ENCODE peak calls at places on chromosome 16, in eight cellular contexts. One of them, this sample, is unnamed.

GRCh38 chr16:24983521-24983920 is 31.6 kb downstream of the ARHGAP17 start:
- DNase-seq in activated CD8-positive, alpha-beta T cell treated with anti-CD3 and anti-CD28 coated beads for 36 hours: no peak
- DNase-seq in RWPE1: no peak
- DNase-seq in GM13977: no peak
- DNase-seq in AG04450: no peak
- DNase-seq in neural crest cell: no peak
- DNase-seq in cardiac fibroblast: no peak
- DNase-seq in A549: no peak
- DNase-seq in this sample: no peak

GRCh38 chr16:27853101-27853500 is 210.4 kb downstream of the GSG1L start:
- DNase-seq in neural crest cell: no peak
- DNase-seq in cardiac fibroblast: no peak
- DNase-seq in RWPE1: no peak
- DNase-seq in AG04450: no peak
- DNase-seq in activated CD8-positive, alpha-beta T cell treated with anti-CD3 and anti-CD28 coated beads for 36 hours: no peak
- DNase-seq in A549: no peak
- DNase-seq in GM13977: no peak
- DNase-seq in this sample: no peak

GRCh38 chr16:49362230-49362629 is 11.4 kb upstream of the C16orf78 start:
- DNase-seq in RWPE1: no peak
- DNase-seq in A549: no peak
- DNase-seq in AG04450: no peak
- DNase-seq in cardiac fibroblast: no peak
- DNase-seq in activated CD8-positive, alpha-beta T cell treated with anti-CD3 and anti-CD28 coated beads for 36 hours: no peak
- DNase-seq in neural crest cell: no peak
- DNase-seq in GM13977: no peak
- DNase-seq in this sample: no peak

GRCh38 chr16:27982184-27982583 is 81.3 kb downstream of the GSG1L start:
- DNase-seq in neural crest cell: no peak
- DNase-seq in RWPE1: no peak
- DNase-seq in A549: no peak
- DNase-seq in cardiac fibroblast: no peak
- DNase-seq in GM13977: no peak
- DNase-seq in activated CD8-positive, alpha-beta T cell treated with anti-CD3 and anti-CD28 coated beads for 36 hours: peak
- DNase-seq in AG04450: no peak
- DNase-seq in this sample: no peak

GRCh38 chr16:50326835-50327465 is 41.8 kb downstream of the BRD7 start:
- DNase-seq in neural crest cell: no peak
- DNase-seq in RWPE1: no peak
- DNase-seq in cardiac fibroblast: peak
- DNase-seq in AG04450: no peak
- DNase-seq in A549: no peak
- DNase-seq in activated CD8-positive, alpha-beta T cell treated with anti-CD3 and anti-CD28 coated beads for 36 hours: peak
- DNase-seq in GM13977: peak
- DNase-seq in this sample: peak

GRCh38 chr16:50126183-50126582 is 26.9 kb upstream of the TENT4B start:
- DNase-seq in activated CD8-positive, alpha-beta T cell treated with anti-CD3 and anti-CD28 coated beads for 36 hours: no peak
- DNase-seq in neural crest cell: no peak
- DNase-seq in GM13977: no peak
- DNase-seq in RWPE1: no peak
- DNase-seq in cardiac fibroblast: no peak
- DNase-seq in AG04450: no peak
- DNase-seq in A549: no peak
- DNase-seq in this sample: peak

GRCh38 chr16:78058165-78058564 is 35.8 kb downstream of the CLEC3A start:
- DNase-seq in GM13977: no peak
- DNase-seq in RWPE1: no peak
- DNase-seq in neural crest cell: no peak
- DNase-seq in A549: no peak
- DNase-seq in activated CD8-positive, alpha-beta T cell treated with anti-CD3 and anti-CD28 coated beads for 36 hours: no peak
- DNase-seq in AG04450: no peak
- DNase-seq in cardiac fibroblast: no peak
- DNase-seq in this sample: no peak

GRCh38 chr16:4323845-4324478 is 8.1 kb downstream of the GLIS2 start:
- DNase-seq in cardiac fibroblast: peak
- DNase-seq in RWPE1: no peak
- DNase-seq in AG04450: no peak
- DNase-seq in GM13977: no peak
- DNase-seq in A549: peak
- DNase-seq in activated CD8-positive, alpha-beta T cell treated with anti-CD3 and anti-CD28 coated beads for 36 hours: no peak
- DNase-seq in neural crest cell: peak
- DNase-seq in this sample: no peak

GRCh38 chr16:84183572-84183875 is 3.3 kb downstream of the TAF1C start:
- DNase-seq in A549: no peak
- DNase-seq in cardiac fibroblast: no peak
- DNase-seq in RWPE1: no peak
- DNase-seq in neural crest cell: no peak
- DNase-seq in activated CD8-positive, alpha-beta T cell treated with anti-CD3 and anti-CD28 coated beads for 36 hours: no peak
- DNase-seq in AG04450: no peak
- DNase-seq in GM13977: no peak
- DNase-seq in this sample: no peak

GRCh38 chr16:27253526-27253930 is 15.0 kb downstream of the NSMCE1 start:
- DNase-seq in neural crest cell: no peak
- DNase-seq in GM13977: no peak
- DNase-seq in RWPE1: peak
- DNase-seq in AG04450: peak
- DNase-seq in activated CD8-positive, alpha-beta T cell treated with anti-CD3 and anti-CD28 coated beads for 36 hours: peak
- DNase-seq in cardiac fibroblast: peak
- DNase-seq in A549: peak
- DNase-seq in this sample: no peak

GRCh38 chr16:23847938-23848337 is 12.2 kb downstream of the PRKCB start:
- DNase-seq in neural crest cell: no peak
- DNase-seq in RWPE1: no peak
- DNase-seq in AG04450: no peak
- DNase-seq in activated CD8-positive, alpha-beta T cell treated with anti-CD3 and anti-CD28 coated beads for 36 hours: peak
- DNase-seq in cardiac fibroblast: no peak
- DNase-seq in A549: no peak
- DNase-seq in GM13977: no peak
- DNase-seq in this sample: no peak

GRCh38 chr16:57003439-57004386 is 14.4 kb downstream of the NLRC5 start:
- DNase-seq in activated CD8-positive, alpha-beta T cell treated with anti-CD3 and anti-CD28 coated beads for 36 hours: no peak
- DNase-seq in GM13977: no peak
- DNase-seq in RWPE1: no peak
- DNase-seq in cardiac fibroblast: no peak
- DNase-seq in A549: no peak
- DNase-seq in AG04450: no peak
- DNase-seq in neural crest cell: no peak
- DNase-seq in this sample: no peak

GRCh38 chr16:14418795-14419225 is 211.2 kb downstream of the PARN start:
- DNase-seq in AG04450: no peak
- DNase-seq in RWPE1: no peak
- DNase-seq in GM13977: no peak
- DNase-seq in activated CD8-positive, alpha-beta T cell treated with anti-CD3 and anti-CD28 coated beads for 36 hours: no peak
- DNase-seq in cardiac fibroblast: no peak
- DNase-seq in neural crest cell: no peak
- DNase-seq in A549: no peak
- DNase-seq in this sample: no peak

GRCh38 chr16:3637371-3637923 is 17.0 kb upstream of the DNASE1 start:
- DNase-seq in RWPE1: no peak
- DNase-seq in cardiac fibroblast: peak
- DNase-seq in AG04450: no peak
- DNase-seq in activated CD8-positive, alpha-beta T cell treated with anti-CD3 and anti-CD28 coated beads for 36 hours: peak
- DNase-seq in A549: no peak
- DNase-seq in GM13977: no peak
- DNase-seq in neural crest cell: no peak
- DNase-seq in this sample: peak

GRCh38 chr16:4701791-4702465 is 8.6 kb downstream of the NUDT16L1 start:
- DNase-seq in cardiac fibroblast: no peak
- DNase-seq in GM13977: no peak
- DNase-seq in RWPE1: no peak
- DNase-seq in neural crest cell: no peak
- DNase-seq in A549: no peak
- DNase-seq in activated CD8-positive, alpha-beta T cell treated with anti-CD3 and anti-CD28 coated beads for 36 hours: no peak
- DNase-seq in AG04450: no peak
- DNase-seq in this sample: no peak

GRCh38 chr16:2388875-2389433 is 40.3 kb upstream of the CCNF start:
- DNase-seq in RWPE1: no peak
- DNase-seq in neural crest cell: no peak
- DNase-seq in GM13977: no peak
- DNase-seq in A549: no peak
- DNase-seq in activated CD8-positive, alpha-beta T cell treated with anti-CD3 and anti-CD28 coated beads for 36 hours: peak
- DNase-seq in AG04450: peak
- DNase-seq in cardiac fibroblast: peak
- DNase-seq in this sample: no peak

GRCh38 chr16:61834082-61834481 is 202.2 kb downstream of the CDH8 start:
- DNase-seq in neural crest cell: no peak
- DNase-seq in activated CD8-positive, alpha-beta T cell treated with anti-CD3 and anti-CD28 coated beads for 36 hours: no peak
- DNase-seq in cardiac fibroblast: peak
- DNase-seq in GM13977: no peak
- DNase-seq in AG04450: no peak
- DNase-seq in A549: no peak
- DNase-seq in RWPE1: no peak
- DNase-seq in this sample: no peak

GRCh38 chr16:89958068-89958467 is 9.5 kb downstream of the DEF8 start:
- DNase-seq in GM13977: no peak
- DNase-seq in A549: peak
- DNase-seq in cardiac fibroblast: peak
- DNase-seq in neural crest cell: peak
- DNase-seq in activated CD8-positive, alpha-beta T cell treated with anti-CD3 and anti-CD28 coated beads for 36 hours: no peak
- DNase-seq in RWPE1: peak
- DNase-seq in AG04450: no peak
- DNase-seq in this sample: peak

GRCh38 chr16:19410435-19411153 is 7.1 kb upstream of the TMC5 start:
- DNase-seq in neural crest cell: peak
- DNase-seq in RWPE1: no peak
- DNase-seq in A549: peak
- DNase-seq in cardiac fibroblast: no peak
- DNase-seq in GM13977: peak
- DNase-seq in AG04450: no peak
- DNase-seq in activated CD8-positive, alpha-beta T cell treated with anti-CD3 and anti-CD28 coated beads for 36 hours: peak
- DNase-seq in this sample: peak
- TF ChIP-seq CTCF in neural crest cell: peak
- TF ChIP-seq CTCF in RWPE1: peak
- TF ChIP-seq CTCF in A549: peak
- TF ChIP-seq CTCF in cardiac fibroblast: no peak
- TF ChIP-seq CTCF in GM13977: peak
- TF ChIP-seq CTCF in AG04450: no peak
- TF ChIP-seq CTCF in activated CD8-positive, alpha-beta T cell treated with anti-CD3 and anti-CD28 coated beads for 36 hours: peak
- TF ChIP-seq CTCF in this sample: peak

GRCh38 chr16:85263214-85263613 is 150.9 kb upstream of the CIBAR2 start:
- DNase-seq in A549: no peak
- DNase-seq in AG04450: no peak
- DNase-seq in cardiac fibroblast: no peak
- DNase-seq in neural crest cell: no peak
- DNase-seq in GM13977: no peak
- DNase-seq in RWPE1: no peak
- DNase-seq in activated CD8-positive, alpha-beta T cell treated with anti-CD3 and anti-CD28 coated beads for 36 hours: no peak
- DNase-seq in this sample: no peak

GRCh38 chr16:85265789-85266188 is 153.5 kb upstream of the CIBAR2 start:
- DNase-seq in GM13977: no peak
- DNase-seq in cardiac fibroblast: no peak
- DNase-seq in activated CD8-positive, alpha-beta T cell treated with anti-CD3 and anti-CD28 coated beads for 36 hours: no peak
- DNase-seq in A549: no peak
- DNase-seq in RWPE1: no peak
- DNase-seq in neural crest cell: no peak
- DNase-seq in AG04450: no peak
- DNase-seq in this sample: no peak

GRCh38 chr16:85262558-85263196 is 150.4 kb upstream of the CIBAR2 start:
- DNase-seq in A549: no peak
- DNase-seq in neural crest cell: no peak
- DNase-seq in RWPE1: no peak
- DNase-seq in AG04450: no peak
- DNase-seq in GM13977: no peak
- DNase-seq in activated CD8-positive, alpha-beta T cell treated with anti-CD3 and anti-CD28 coated beads for 36 hours: no peak
- DNase-seq in cardiac fibroblast: no peak
- DNase-seq in this sample: no peak

GRCh38 chr16:85265161-85265784 is 153.0 kb upstream of the CIBAR2 start:
- DNase-seq in GM13977: no peak
- DNase-seq in A549: no peak
- DNase-seq in activated CD8-positive, alpha-beta T cell treated with anti-CD3 and anti-CD28 coated beads for 36 hours: no peak
- DNase-seq in AG04450: no peak
- DNase-seq in cardiac fibroblast: no peak
- DNase-seq in neural crest cell: no peak
- DNase-seq in RWPE1: no peak
- DNase-seq in this sample: no peak

DNA sequence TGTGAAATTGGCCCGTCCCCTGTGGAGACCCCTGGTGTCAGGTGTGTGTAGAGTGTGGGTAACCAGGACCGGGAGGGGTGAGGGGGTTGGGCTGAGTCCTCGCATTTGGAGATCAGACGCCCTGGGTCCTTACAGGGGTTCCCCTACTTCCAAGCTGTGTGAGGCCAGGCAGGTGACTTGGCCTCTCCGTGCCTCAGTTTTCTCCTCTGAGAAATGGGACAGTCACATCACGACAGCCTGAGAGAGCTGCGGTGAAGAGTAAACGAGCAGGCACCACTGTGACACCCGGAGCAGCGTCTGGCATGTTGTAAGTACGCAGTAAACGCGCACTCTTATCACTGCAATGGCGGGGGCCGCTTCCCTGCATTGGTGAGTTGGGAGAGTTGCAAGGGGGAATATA is 152.5 kb upstream of the CIBAR2 start:
- DNase-seq in activated CD8-positive, alpha-beta T cell treated with anti-CD3 and anti-CD28 coated beads for 36 hours: no peak
- DNase-seq in cardiac fibroblast: no peak
- DNase-seq in neural crest cell: no peak
- DNase-seq in RWPE1: no peak
- DNase-seq in GM13977: no peak
- DNase-seq in A549: no peak
- DNase-seq in AG04450: no peak
- DNase-seq in this sample: no peak
- TF ChIP-seq CTCF in activated CD8-positive, alpha-beta T cell treated with anti-CD3 and anti-CD28 coated beads for 36 hours: no peak
- TF ChIP-seq CTCF in cardiac fibroblast: no peak
- TF ChIP-seq CTCF in neural crest cell: no peak
- TF ChIP-seq CTCF in RWPE1: no peak
- TF ChIP-seq CTCF in GM13977: no peak
- TF ChIP-seq CTCF in A549: no peak
- TF ChIP-seq CTCF in AG04450: no peak
- TF ChIP-seq CTCF in this sample: no peak

GRCh38 chr16:68432701-68433100 is 15.6 kb downstream of the SMPD3 start:
- DNase-seq in AG04450: no peak
- DNase-seq in cardiac fibroblast: no peak
- DNase-seq in activated CD8-positive, alpha-beta T cell treated with anti-CD3 and anti-CD28 coated beads for 36 hours: no peak
- DNase-seq in RWPE1: no peak
- DNase-seq in A549: no peak
- DNase-seq in neural crest cell: no peak
- DNase-seq in GM13977: no peak
- DNase-seq in this sample: no peak

GRCh38 chr16:68433316-68433715 is 15.0 kb downstream of the SMPD3 start:
- DNase-seq in AG04450: no peak
- DNase-seq in A549: no peak
- DNase-seq in cardiac fibroblast: no peak
- DNase-seq in RWPE1: no peak
- DNase-seq in neural crest cell: no peak
- DNase-seq in GM13977: no peak
- DNase-seq in activated CD8-positive, alpha-beta T cell treated with anti-CD3 and anti-CD28 coated beads for 36 hours: no peak
- DNase-seq in this sample: no peak

GRCh38 chr16:68434654-68435210 is 13.6 kb downstream of the SMPD3 start:
- DNase-seq in neural crest cell: no peak
- DNase-seq in AG04450: no peak
- DNase-seq in RWPE1: no peak
- DNase-seq in cardiac fibroblast: no peak
- DNase-seq in A549: no peak
- DNase-seq in activated CD8-positive, alpha-beta T cell treated with anti-CD3 and anti-CD28 coated beads for 36 hours: no peak
- DNase-seq in GM13977: no peak
- DNase-seq in this sample: no peak

GRCh38 chr16:68436581-68436980 is 11.7 kb downstream of the SMPD3 start:
- DNase-seq in activated CD8-positive, alpha-beta T cell treated with anti-CD3 and anti-CD28 coated beads for 36 hours: peak
- DNase-seq in GM13977: no peak
- DNase-seq in neural crest cell: no peak
- DNase-seq in RWPE1: no peak
- DNase-seq in AG04450: no peak
- DNase-seq in cardiac fibroblast: peak
- DNase-seq in A549: no peak
- DNase-seq in this sample: no peak
- TF ChIP-seq CTCF in activated CD8-positive, alpha-beta T cell treated with anti-CD3 and anti-CD28 coated beads for 36 hours: peak
- TF ChIP-seq CTCF in GM13977: peak
- TF ChIP-seq CTCF in neural crest cell: peak
- TF ChIP-seq CTCF in RWPE1: no peak
- TF ChIP-seq CTCF in AG04450: peak
- TF ChIP-seq CTCF in cardiac fibroblast: peak
- TF ChIP-seq CTCF in A549: no peak
- TF ChIP-seq CTCF in this sample: no peak

GRCh38 chr16:1346422-1347285 is 5.0 kb downstream of the TSR3 start:
- DNase-seq in GM13977: no peak
- DNase-seq in AG04450: no peak
- DNase-seq in A549: no peak
- DNase-seq in cardiac fibroblast: peak
- DNase-seq in activated CD8-positive, alpha-beta T cell treated with anti-CD3 and anti-CD28 coated beads for 36 hours: no peak
- DNase-seq in RWPE1: no peak
- DNase-seq in neural crest cell: no peak
- DNase-seq in this sample: no peak
- TF ChIP-seq CTCF in GM13977: no peak
- TF ChIP-seq CTCF in AG04450: no peak
- TF ChIP-seq CTCF in A549: peak
- TF ChIP-seq CTCF in cardiac fibroblast: peak
- TF ChIP-seq CTCF in activated CD8-positive, alpha-beta T cell treated with anti-CD3 and anti-CD28 coated beads for 36 hours: no peak
- TF ChIP-seq CTCF in RWPE1: peak
- TF ChIP-seq CTCF in neural crest cell: no peak
- TF ChIP-seq CTCF in this sample: peak